ENCODE peak calls at places on chromosomes 12 and 14, in four cellular contexts. One of them, this sample, is unnamed.
A peak's percentile ranks its signal among the peaks of the same experiment; 100 is the strongest.

GRCh38 chr12:111775205-111776193 is 8.8 kb downstream of the ALDH2 start:
- DNase-seq in A549: peak; percentile 82
- DNase-seq in choroid plexus epithelial cell: peak; percentile 84
- DNase-seq in skeletal muscle cell: peak; percentile 61
- DNase-seq in this sample: peak; percentile 72

GRCh38 chr14:88129306-88130056 is 124.5 kb downstream of the GPR65 start:
- DNase-seq in A549: peak; percentile 32
- DNase-seq in choroid plexus epithelial cell: peak; percentile 7
- DNase-seq in skeletal muscle cell: peak; percentile 65
- DNase-seq in this sample: peak; percentile 69

GRCh38 chr12:2682301-2683282 is 112.2 kb upstream of the FKBP4 start:
- DNase-seq in A549: peak; percentile 68
- DNase-seq in skeletal muscle cell: peak; percentile 18
- DNase-seq in choroid plexus epithelial cell: peak; percentile 58
- DNase-seq in this sample: peak; percentile 20

GRCh38 chr14:79605863-79606262 is 605.4 kb downstream of the DIO2 start:
- DNase-seq in skeletal muscle cell: no peak
- DNase-seq in choroid plexus epithelial cell: no peak
- DNase-seq in A549: no peak
- DNase-seq in this sample: peak; percentile 25

GRCh38 chr12:29273178-29273843 is 107.7 kb downstream of the ERGIC2 start:
- DNase-seq in choroid plexus epithelial cell: no peak
- DNase-seq in skeletal muscle cell: no peak
- DNase-seq in A549: no peak
- DNase-seq in this sample: no peak

GRCh38 chr12:53569174-53569557 is 57.0 kb downstream of the ATF7 start:
- DNase-seq in A549: no peak
- DNase-seq in choroid plexus epithelial cell: peak; percentile 83
- DNase-seq in skeletal muscle cell: peak; percentile 58
- DNase-seq in this sample: peak; percentile 52

GRCh38 chr14:93173943-93174395 is 10.7 kb downstream of the MOAP1 start:
- DNase-seq in choroid plexus epithelial cell: peak; percentile 64
- DNase-seq in A549: no peak
- DNase-seq in skeletal muscle cell: no peak
- DNase-seq in this sample: peak; percentile 20

GRCh38 chr12:33676866-33677265 is 237.2 kb upstream of the SYT10 start:
- DNase-seq in choroid plexus epithelial cell: no peak
- DNase-seq in skeletal muscle cell: no peak
- DNase-seq in A549: no peak
- DNase-seq in this sample: no peak

GRCh38 chr12:75908961-75909699 is 122.4 kb downstream of the PHLDA1 start:
- DNase-seq in choroid plexus epithelial cell: peak; percentile 92
- DNase-seq in A549: peak; percentile 71
- DNase-seq in skeletal muscle cell: peak; percentile 93
- DNase-seq in this sample: peak; percentile 64

GRCh38 chr14:69055125-69055524 is 76.0 kb upstream of the ACTN1 start:
- DNase-seq in choroid plexus epithelial cell: peak; percentile 98
- DNase-seq in A549: no peak
- DNase-seq in skeletal muscle cell: peak; percentile 95
- DNase-seq in this sample: peak; percentile 98

GRCh38 chr12:47504775-47505446 is 200.9 kb downstream of the RPAP3 start:
- DNase-seq in A549: no peak
- DNase-seq in choroid plexus epithelial cell: peak; percentile 60
- DNase-seq in skeletal muscle cell: peak; percentile 11
- DNase-seq in this sample: peak; percentile 88

GRCh38 chr12:80700327-80700726 is 7.1 kb upstream of the MYF6 start:
- DNase-seq in choroid plexus epithelial cell: no peak
- DNase-seq in skeletal muscle cell: no peak
- DNase-seq in A549: no peak
- DNase-seq in this sample: no peak
- H3K4me3 ChIP-seq in choroid plexus epithelial cell: no peak overlapping the region
- H3K4me3 ChIP-seq in skeletal muscle cell: no peak overlapping the region
- H3K4me3 ChIP-seq in A549: no peak overlapping the region
- H3K4me3 ChIP-seq in this sample: no peak overlapping the region

GRCh38 chr14:24673059-24673458 is 39.1 kb upstream of the GZMB start:
- DNase-seq in skeletal muscle cell: no peak
- DNase-seq in choroid plexus epithelial cell: no peak
- DNase-seq in A549: no peak
- DNase-seq in this sample: no peak

GRCh38 chr14:24670594-24670993 is 36.6 kb upstream of the GZMB start:
- DNase-seq in A549: no peak
- DNase-seq in choroid plexus epithelial cell: no peak
- DNase-seq in skeletal muscle cell: no peak
- DNase-seq in this sample: no peak

GRCh38 chr14:24677956-24678355 is 44.0 kb upstream of the GZMB start:
- DNase-seq in A549: no peak
- DNase-seq in choroid plexus epithelial cell: no peak
- DNase-seq in skeletal muscle cell: no peak
- DNase-seq in this sample: no peak

GRCh38 chr14:24674204-24674970 is 40.4 kb upstream of the GZMB start:
- DNase-seq in skeletal muscle cell: no peak
- DNase-seq in A549: no peak
- DNase-seq in choroid plexus epithelial cell: no peak
- DNase-seq in this sample: no peak

GRCh38 chr14:24673534-24674203 is 39.7 kb upstream of the GZMB start:
- DNase-seq in skeletal muscle cell: no peak
- DNase-seq in A549: no peak
- DNase-seq in choroid plexus epithelial cell: no peak
- DNase-seq in this sample: no peak
- H3K4me3 ChIP-seq in skeletal muscle cell: no peak overlapping the region
- H3K4me3 ChIP-seq in A549: no peak overlapping the region
- H3K4me3 ChIP-seq in choroid plexus epithelial cell: no peak overlapping the region
- H3K4me3 ChIP-seq in this sample: no peak overlapping the region

DNA sequence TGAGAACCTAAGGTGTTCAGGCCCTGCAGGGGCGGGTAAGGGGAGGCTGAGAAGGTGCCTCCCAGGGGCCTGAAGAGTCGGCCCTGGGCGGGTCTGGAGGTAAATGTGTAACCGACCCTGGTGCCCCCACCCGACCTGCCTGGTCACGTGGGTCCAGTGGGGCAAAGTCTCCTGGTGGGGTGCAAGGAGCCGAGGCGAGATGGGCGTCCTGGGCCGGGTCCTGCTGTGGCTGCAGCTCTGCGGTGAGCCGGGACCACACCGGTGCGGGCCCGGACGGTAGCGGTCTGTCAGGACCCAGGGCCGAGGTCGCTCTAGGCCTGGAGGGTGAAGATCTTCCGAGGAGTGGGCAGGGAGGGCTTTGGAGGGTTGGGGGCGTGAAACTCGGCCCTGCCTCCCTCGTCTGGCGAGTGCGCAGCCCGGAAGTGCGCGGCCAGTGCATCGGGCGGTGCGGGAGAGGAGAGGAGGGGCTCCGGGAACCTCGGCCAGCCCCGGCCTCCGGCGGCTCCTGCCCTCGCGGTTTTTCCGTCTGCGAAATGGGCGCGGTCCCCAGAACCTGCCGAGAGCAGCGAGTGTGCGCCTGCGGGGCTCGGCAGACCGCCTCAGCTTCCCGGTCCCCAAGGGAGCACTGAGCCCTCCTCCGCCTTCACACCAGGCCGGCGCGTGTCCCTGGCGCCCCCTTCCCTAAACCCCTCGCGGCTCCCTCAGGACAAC is at the start of gene AMN:
- DNase-seq in skeletal muscle cell: no peak
- DNase-seq in choroid plexus epithelial cell: no peak
- DNase-seq in A549: peak; percentile 27
- DNase-seq in this sample: no peak
- H3K4me3 ChIP-seq in skeletal muscle cell: peak within 1 kb of the TSS; percentile 30
- H3K4me3 ChIP-seq in choroid plexus epithelial cell: peak within 1 kb of the TSS; percentile 38
- H3K4me3 ChIP-seq in A549: peak within 1 kb of the TSS; percentile 47
- H3K4me3 ChIP-seq in this sample: peak within 1 kb of the TSS; percentile 23

DNA sequence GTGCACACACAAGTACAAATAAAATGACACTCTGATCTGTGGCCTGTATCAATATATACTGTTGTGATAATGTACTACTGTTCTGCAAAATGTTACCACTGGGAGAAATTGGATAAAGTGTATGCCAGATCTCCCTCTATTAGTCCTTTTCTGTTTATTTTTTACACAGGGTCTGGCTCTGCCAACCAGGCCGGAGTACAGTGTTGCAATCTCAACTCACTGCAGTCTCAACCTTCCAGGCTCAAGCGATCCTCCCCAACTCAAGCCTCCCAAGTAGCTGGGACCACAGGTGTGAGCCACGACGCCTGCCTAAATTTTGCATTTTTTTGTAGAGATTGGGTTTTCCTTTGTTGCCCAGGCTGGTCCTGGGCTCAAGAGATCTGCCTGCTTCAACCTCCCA is 1.9 kb downstream of the NT5DC3 start:
- DNase-seq in skeletal muscle cell: no peak
- DNase-seq in A549: no peak
- DNase-seq in choroid plexus epithelial cell: no peak
- DNase-seq in this sample: no peak
- H3K4me3 ChIP-seq in skeletal muscle cell: no peak overlapping the region
- H3K4me3 ChIP-seq in A549: no peak overlapping the region
- H3K4me3 ChIP-seq in choroid plexus epithelial cell: no peak overlapping the region
- H3K4me3 ChIP-seq in this sample: peak overlapping the region; percentile 68

GRCh38 chr14:103568952-103569351 is 6.2 kb downstream of the COA8 start:
- DNase-seq in choroid plexus epithelial cell: no peak
- DNase-seq in skeletal muscle cell: no peak
- DNase-seq in A549: no peak
- DNase-seq in this sample: no peak
- H3K4me3 ChIP-seq in choroid plexus epithelial cell: no peak overlapping the region
- H3K4me3 ChIP-seq in skeletal muscle cell: no peak overlapping the region
- H3K4me3 ChIP-seq in A549: no peak overlapping the region
- H3K4me3 ChIP-seq in this sample: no peak overlapping the region

DNA sequence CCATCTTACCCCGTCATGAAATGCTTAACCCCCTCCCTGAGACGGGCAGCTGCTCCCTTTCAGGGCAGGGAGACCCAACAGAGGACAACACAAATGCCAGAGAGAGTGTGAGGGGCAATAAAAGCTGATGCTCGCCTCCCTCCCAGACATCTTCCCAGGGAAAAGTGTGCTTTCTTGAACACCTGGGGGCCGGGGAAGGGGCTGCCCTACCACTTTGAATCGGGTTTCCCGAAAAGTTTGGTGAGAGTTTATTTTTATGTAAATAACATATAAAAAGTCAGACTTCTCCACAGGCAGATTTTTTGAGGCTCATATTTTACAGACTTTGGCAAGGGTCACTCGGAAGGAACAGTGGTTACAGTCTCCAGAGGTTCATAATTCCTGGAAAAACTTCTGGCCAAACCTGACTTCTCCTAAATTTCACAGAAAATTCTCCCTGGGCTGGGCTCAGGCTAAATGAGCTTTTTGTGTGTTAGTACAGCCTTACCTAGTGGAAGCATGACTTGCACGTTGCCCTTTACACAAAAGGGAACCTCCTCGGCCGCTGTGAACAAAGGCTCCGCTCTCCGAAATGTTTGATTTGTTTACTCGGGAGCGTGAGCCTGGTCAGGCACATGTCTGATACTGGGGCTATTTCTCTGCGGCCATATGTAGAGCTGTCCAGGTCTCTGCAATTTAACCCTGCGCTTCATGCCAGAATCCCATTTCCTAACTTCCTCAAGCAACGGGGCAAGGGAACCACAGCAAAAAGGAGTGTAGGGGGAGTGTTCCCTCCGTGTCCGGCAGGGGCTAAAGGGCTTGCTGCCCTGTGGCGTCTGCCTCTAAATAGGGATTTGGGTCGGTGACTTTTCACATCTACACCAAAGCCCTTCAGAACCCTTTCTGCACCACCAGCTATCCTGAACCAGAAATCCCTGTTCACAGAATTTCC is 3.4 kb downstream of the RTL1 start:
- DNase-seq in choroid plexus epithelial cell: no peak
- DNase-seq in skeletal muscle cell: no peak
- DNase-seq in A549: no peak
- DNase-seq in this sample: no peak
- H3K4me3 ChIP-seq in choroid plexus epithelial cell: no peak overlapping the region
- H3K4me3 ChIP-seq in skeletal muscle cell: no peak overlapping the region
- H3K4me3 ChIP-seq in A549: no peak overlapping the region
- H3K4me3 ChIP-seq in this sample: no peak overlapping the region